ENCODE peak calls at places on chromosomes 5 and 9, in nine cellular contexts. N, F, D, V, A, J, X, M and Y are unnamed samples.

GRCh38 chr5:58060971-58061370 is 398.9 kb downstream of the PLK2 start:
- DNase-seq in M (no peak), D (no peak), X (no peak), A (no peak), F (no peak), J (no peak), N (no peak), V (peak), Y (no peak)

GRCh38 chr5:141734501-141735231 is 52.6 kb upstream of the ARAP3 start:
- DNase-seq in J (no peak), M (no peak), N (peak), V (peak), A (no peak), F (no peak), D (peak), X (no peak), Y (peak)

GRCh38 chr9:121609845-121610637 is 41.4 kb upstream of the DAB2IP start:
- DNase-seq in X (no peak), J (no peak), N (no peak), F (no peak), D (no peak), M (no peak), V (peak), A (no peak), Y (no peak)

GRCh38 chr5:61280205-61280604 is 51.9 kb upstream of the ZSWIM6 start:
- DNase-seq in X (no peak), V (peak), J (peak), N (no peak), D (no peak), F (no peak), A (no peak), M (no peak), Y (peak)

GRCh38 chr5:112534564-112534963 is 115.5 kb upstream of the EPB41L4A start:
- DNase-seq in J (no peak), V (no peak), A (no peak), N (no peak), D (no peak), F (no peak), X (no peak), M (no peak), Y (no peak)

GRCh38 chr9:136326061-136326776 is 1.1 kb upstream of the GPSM1 start:
- DNase-seq in F (peak), V (peak), M (no peak), X (no peak), N (peak), D (peak), J (peak), A (no peak), Y (peak)

GRCh38 chr5:96816430-96816939 is 8.7 kb upstream of the ERAP1 start:
- DNase-seq in V (no peak), M (no peak), A (no peak), F (no peak), D (no peak), X (peak), J (peak), N (no peak), Y (peak)

GRCh38 chr5:31052937-31053658 is 140.4 kb upstream of the CDH6 start:
- DNase-seq in F (no peak), D (no peak), A (no peak), N (no peak), V (no peak), J (no peak), X (no peak), M (no peak), Y (no peak)

GRCh38 chr5:141003026-141003425 is 36.8 kb downstream of the PCDHAC2 start:
- DNase-seq in X (no peak), N (no peak), F (no peak), J (peak), M (no peak), A (no peak), V (no peak), D (no peak), Y (no peak)

GRCh38 chr9:133046900-133047295 is 14.9 kb upstream of the CEL start:
- DNase-seq in V (no peak), D (no peak), J (no peak), A (no peak), F (no peak), M (no peak), X (no peak), N (no peak), Y (no peak)

GRCh38 chr9:112404367-112404979 is 24.6 kb downstream of the HSDL2 start:
- DNase-seq in V (peak), N (no peak), A (no peak), X (no peak), F (no peak), J (no peak), M (no peak), D (no peak), Y (no peak)

GRCh38 chr5:131223751-131224386 is 40.0 kb upstream of the CDC42SE2 start:
- DNase-seq in X (no peak), D (no peak), N (no peak), M (no peak), J (no peak), F (no peak), V (no peak), A (no peak), Y (no peak)

GRCh38 chr5:178273665-178274541 is 41.3 kb upstream of the PHYKPL start:
- DNase-seq in N (no peak), A (no peak), F (no peak), J (no peak), X (no peak), V (peak), M (no peak), D (no peak), Y (no peak)

GRCh38 chr5:133957591-133957990 is 10.8 kb downstream of the C5orf15 start:
- DNase-seq in X (no peak), F (no peak), V (no peak), N (no peak), M (no peak), D (no peak), A (no peak), J (no peak), Y (no peak)

GRCh38 chr5:178116406-178116885 is 3.1 kb downstream of the N4BP3 start:
- DNase-seq in F (no peak), D (no peak), M (no peak), X (peak), A (no peak), J (peak), V (no peak), N (no peak), Y (no peak)

GRCh38 chr5:178793156-178793555 is 62.7 kb upstream of the ZNF354A start:
- DNase-seq in M (no peak), A (no peak), J (peak), V (no peak), F (no peak), N (no peak), X (no peak), D (peak), Y (no peak)

GRCh38 chr5:36305571-36306326 is 4.0 kb upstream of the RANBP3L start:
- DNase-seq in D (peak), X (no peak), V (peak), N (no peak), J (peak), A (peak), M (peak), F (peak), Y (no peak)

GRCh38 chr5:51968756-51969155 is 585.5 kb downstream of the ISL1 start:
- DNase-seq in A (no peak), X (no peak), N (no peak), V (no peak), M (no peak), J (no peak), F (no peak), D (no peak), Y (no peak)